ENCODE peak calls at places on chromosomes 4 and X, in five cellular contexts. W is astrocyte of the cerebellum, I is skeletal muscle cell, M is fibroblast of pulmonary artery, G is heart right ventricle. V is an unnamed sample.

GRCh38 chr4:51831133-51831532 is 11.8 kb upstream of the DCUN1D4 start:
- DNase-seq in W (no peak), I (no peak), M (peak), G (peak), V (no peak)

GRCh38 chrX:130039847-130040246 is 57.4 kb downstream of the BCORL1 start:
- DNase-seq in W (no peak), I (no peak), M (no peak), G (peak), V (no peak)

GRCh38 chr4:51843309-51844156 is 580 bp downstream of the DCUN1D4 start:
- DNase-seq in W (no peak), I (peak), M (peak), G (peak), V (no peak)

GRCh38 chr4:8181844-8182243 is 17.2 kb upstream of the SH3TC1 start:
- DNase-seq in W (no peak), I (no peak), M (no peak), G (no peak), V (no peak)

GRCh38 chrX:34877451-34877850 is 65.1 kb upstream of the FAM47B start:
- DNase-seq in W (no peak), I (peak), M (peak), G (no peak), V (no peak)

GRCh38 chrX:84133023-84133422 is 55.0 kb downstream of the RPS6KA6 start:
- DNase-seq in W (no peak), I (no peak), M (no peak), G (no peak), V (no peak)

GRCh38 chr4:112361181-112361791 is 64.1 kb downstream of the ALPK1 start:
- DNase-seq in W (peak), I (peak), M (peak), G (no peak), V (no peak)

GRCh38 chr4:56745082-56745481 is 64.0 kb upstream of the HOPX start:
- DNase-seq in W (no peak), I (no peak), M (no peak), G (no peak), V (no peak)

GRCh38 chr4:1604181-1604705 is 79.9 kb downstream of the FAM53A start:
- DNase-seq in W (no peak), I (no peak), M (no peak), G (no peak), V (no peak)

GRCh38 chrX:53022381-53022780 is 26.2 kb upstream of the GPR173 start:
- DNase-seq in W (no peak), I (no peak), M (no peak), G (no peak), V (no peak)

GRCh38 chr4:94455081-94455480 is 3.3 kb downstream of the PDLIM5 start:
- DNase-seq in W (no peak), I (peak), M (peak), G (peak), V (no peak)

GRCh38 chrX:103248553-103248952 is 6.4 kb downstream of the TCEAL8 start:
- DNase-seq in W (peak), I (no peak), M (peak), G (no peak), V (no peak)

GRCh38 chr4:95388911-95389310 is 159.9 kb downstream of the UNC5C start:
- DNase-seq in W (peak), I (no peak), M (no peak), G (no peak), V (no peak)

GRCh38 chrX:10387011-10387410 is 230.2 kb downstream of the CLCN4 start:
- DNase-seq in W (no peak), I (no peak), M (peak), G (no peak), V (peak)

GRCh38 chr4:90951037-90951436 is 823.8 kb downstream of the CCSER1 start:
- DNase-seq in W (peak), I (peak), M (peak), G (no peak), V (no peak)

GRCh38 chr4:128955751-128956150 is 137.6 kb downstream of the SCLT1 start:
- DNase-seq in W (no peak), I (no peak), M (no peak), G (no peak), V (no peak)

GRCh38 chr4:112704991-112705845 is 68.3 kb downstream of the LARP7 start:
- DNase-seq in W (peak), I (peak), M (peak), G (peak), V (peak)

GRCh38 chr4:126748736-126749135 is 884.0 kb upstream of the INTU start:
- DNase-seq in W (peak), I (no peak), M (no peak), G (no peak), V (no peak)

GRCh38 chr4:120691536-120691935 is 231.0 kb downstream of the PRDM5 start:
- DNase-seq in W (no peak), I (peak), M (peak), G (no peak), V (no peak)

GRCh38 chr4:152458801-152459302 is 77.0 kb downstream of the FBXW7 start:
- DNase-seq in W (no peak), I (no peak), M (peak), G (no peak), V (no peak)

GRCh38 chr4:4461850-4462249 is 74.9 kb downstream of the NSG1 start:
- DNase-seq in W (no peak), I (no peak), M (no peak), G (no peak), V (no peak)

GRCh38 chr4:26220704-26221103 is 100.1 kb upstream of the RBPJ start:
- DNase-seq in W (no peak), I (peak), M (peak), G (no peak), V (no peak)

GRCh38 chrX:33336783-33337182 is 125.4 kb upstream of the DMD start:
- DNase-seq in W (no peak), I (no peak), M (peak), G (peak), V (no peak)

GRCh38 chr4:158121203-158121586 is 51.6 kb downstream of the GASK1B start:
- DNase-seq in W (peak), I (peak), M (peak), G (peak), V (peak)

GRCh38 chr4:152667781-152668180 is 12.0 kb downstream of the TMEM154 start:
- DNase-seq in W (no peak), I (no peak), M (no peak), G (no peak), V (no peak)

GRCh38 chr4:185874516-185875230 is 62.7 kb upstream of the SORBS2 start:
- DNase-seq in W (no peak), I (no peak), M (peak), G (no peak), V (peak)

GRCh38 chrX:68693481-68694410 is 46.3 kb downstream of the STARD8 start:
- DNase-seq in W (peak), I (no peak), M (peak), G (peak), V (no peak)

GRCh38 chr4:140358281-140358680 is 15.2 kb upstream of the SCOC start:
- DNase-seq in W (no peak), I (no peak), M (no peak), G (no peak), V (no peak)

GRCh38 chr4:3649491-3649890 is 116.7 kb upstream of the ADRA2C start:
- DNase-seq in W (no peak), I (no peak), M (no peak), G (no peak), V (no peak)

GRCh38 chr4:156676116-156676851 is 295.3 kb downstream of the PDGFC start:
- DNase-seq in W (no peak), I (no peak), M (no peak), G (no peak), V (no peak)

GRCh38 chr4:156672492-156672891 is 299.1 kb downstream of the PDGFC start:
- DNase-seq in W (no peak), I (no peak), M (no peak), G (no peak), V (no peak)

GRCh38 chr4:156672924-156673323 is 298.7 kb downstream of the PDGFC start:
- DNase-seq in W (no peak), I (peak), M (no peak), G (no peak), V (peak)

GRCh38 chr4:156677136-156677535 is 294.5 kb downstream of the PDGFC start:
- DNase-seq in W (peak), I (peak), M (peak), G (no peak), V (no peak)

DNA sequence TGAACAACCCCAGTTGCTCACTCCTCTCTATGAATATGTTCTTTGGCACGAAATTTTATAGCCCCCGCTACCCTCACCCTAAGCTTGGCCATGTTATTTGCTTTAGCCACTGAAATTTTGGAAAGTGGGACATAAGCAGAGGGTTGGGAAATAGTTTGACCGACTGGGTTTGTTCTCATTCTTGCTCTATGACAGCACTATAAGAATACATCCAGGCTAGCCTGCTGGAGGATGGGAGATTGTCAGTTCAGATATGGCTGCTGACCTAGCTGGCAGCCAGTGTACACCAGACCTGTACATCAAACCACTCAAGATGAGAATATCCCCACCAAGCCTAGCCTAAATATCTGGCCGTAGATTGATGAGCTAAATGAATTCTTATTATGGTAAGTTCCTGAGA is 298.1 kb downstream of the PDGFC start:
- DNase-seq in W (no peak), I (peak), M (peak), G (no peak), V (no peak)
- H3K4me3 ChIP-seq in W (no peak), I (no peak), M (no peak), G (no peak), V (no peak)

GRCh38 chr4:146640459-146641061 is 1.9 kb downstream of the POU4F2 start:
- DNase-seq in W (no peak), I (no peak), M (no peak), G (no peak), V (no peak)
- H3K4me3 ChIP-seq in W (no peak), I (no peak), M (no peak), G (no peak), V (no peak)

GRCh38 chr4:24535399-24535798 is 49.0 kb downstream of the DHX15 start:
- DNase-seq in W (no peak), I (no peak), M (no peak), G (no peak), V (no peak)
- H3K4me3 ChIP-seq in W (no peak), I (no peak), M (no peak), G (no peak), V (no peak)

GRCh38 chrX:139691843-139692505 is 16.0 kb downstream of the MCF2 start:
- DNase-seq in W (no peak), I (no peak), M (no peak), G (no peak), V (no peak)
- H3K4me3 ChIP-seq in W (peak), I (peak), M (peak), G (peak), V (peak)